ENCODE peak calls at places on chromosomes 6 and 20, in seven cellular contexts. One of them, this sample, is unnamed.

GRCh38 chr6:14858808-14859207 is 387.1 kb upstream of the JARID2 start:
- DNase-seq in HS-5: no peak
- DNase-seq in hepatic stellate cell: no peak
- DNase-seq in amniotic stem cell: no peak
- DNase-seq in NCI-H2227 treated with DMSO at 0.1 percent for 48 hours: no peak
- DNase-seq in spleen: no peak
- DNase-seq in activated naive CD4-positive, alpha-beta T cell: no peak
- DNase-seq in this sample: no peak

GRCh38 chr6:63636516-63636968 is 940 bp downstream of the PHF3 start:
- DNase-seq in HS-5: no peak
- DNase-seq in hepatic stellate cell: peak; percentile 25
- DNase-seq in amniotic stem cell: no peak
- DNase-seq in NCI-H2227 treated with DMSO at 0.1 percent for 48 hours: peak; percentile 29
- DNase-seq in spleen: peak; percentile 87
- DNase-seq in activated naive CD4-positive, alpha-beta T cell: peak; percentile 6
- DNase-seq in this sample: no peak

GRCh38 chr6:52365871-52366540 is 4.1 kb downstream of the PAQR8 start:
- DNase-seq in HS-5: no peak
- DNase-seq in hepatic stellate cell: no peak
- DNase-seq in amniotic stem cell: no peak
- DNase-seq in NCI-H2227 treated with DMSO at 0.1 percent for 48 hours: no peak
- DNase-seq in spleen: no peak
- DNase-seq in activated naive CD4-positive, alpha-beta T cell: no peak
- DNase-seq in this sample: no peak

GRCh38 chr6:25392372-25392771 is 113.2 kb downstream of the CARMIL1 start:
- DNase-seq in HS-5: no peak
- DNase-seq in hepatic stellate cell: no peak
- DNase-seq in amniotic stem cell: no peak
- DNase-seq in NCI-H2227 treated with DMSO at 0.1 percent for 48 hours: no peak
- DNase-seq in spleen: no peak
- DNase-seq in activated naive CD4-positive, alpha-beta T cell: no peak
- DNase-seq in this sample: no peak

GRCh38 chr6:28657367-28657755 is 131.7 kb downstream of the GPX5 start:
- DNase-seq in HS-5: no peak
- DNase-seq in hepatic stellate cell: no peak
- DNase-seq in amniotic stem cell: no peak
- DNase-seq in NCI-H2227 treated with DMSO at 0.1 percent for 48 hours: peak; percentile 21
- DNase-seq in spleen: no peak
- DNase-seq in activated naive CD4-positive, alpha-beta T cell: no peak
- DNase-seq in this sample: no peak

GRCh38 chr20:7940341-7940740 is at the start of gene HAO1:
- DNase-seq in HS-5: no peak
- DNase-seq in hepatic stellate cell: no peak
- DNase-seq in amniotic stem cell: no peak
- DNase-seq in NCI-H2227 treated with DMSO at 0.1 percent for 48 hours: no peak
- DNase-seq in spleen: no peak
- DNase-seq in activated naive CD4-positive, alpha-beta T cell: no peak
- DNase-seq in this sample: no peak

GRCh38 chr6:156131221-156131903 is 645.8 kb upstream of the ARID1B start:
- DNase-seq in HS-5: no peak
- DNase-seq in hepatic stellate cell: no peak
- DNase-seq in amniotic stem cell: no peak
- DNase-seq in NCI-H2227 treated with DMSO at 0.1 percent for 48 hours: no peak
- DNase-seq in spleen: peak; percentile 80
- DNase-seq in activated naive CD4-positive, alpha-beta T cell: no peak
- DNase-seq in this sample: no peak

GRCh38 chr6:167651251-167652041 is 175.3 kb upstream of the AFDN start:
- DNase-seq in HS-5: no peak
- DNase-seq in hepatic stellate cell: no peak
- DNase-seq in amniotic stem cell: no peak
- DNase-seq in NCI-H2227 treated with DMSO at 0.1 percent for 48 hours: no peak
- DNase-seq in spleen: peak; percentile 67
- DNase-seq in activated naive CD4-positive, alpha-beta T cell: no peak
- DNase-seq in this sample: no peak

GRCh38 chr20:5621305-5621704 is 128.9 kb upstream of the SHLD1 start:
- DNase-seq in HS-5: no peak
- DNase-seq in hepatic stellate cell: no peak
- DNase-seq in amniotic stem cell: no peak
- DNase-seq in NCI-H2227 treated with DMSO at 0.1 percent for 48 hours: peak; percentile 29
- DNase-seq in spleen: no peak
- DNase-seq in activated naive CD4-positive, alpha-beta T cell: no peak
- DNase-seq in this sample: no peak

GRCh38 chr20:62952373-62953166 is at the start of gene SLC17A9:
- DNase-seq in HS-5: no peak
- DNase-seq in hepatic stellate cell: peak; percentile 87
- DNase-seq in amniotic stem cell: no peak
- DNase-seq in NCI-H2227 treated with DMSO at 0.1 percent for 48 hours: no peak
- DNase-seq in spleen: peak; percentile 94
- DNase-seq in activated naive CD4-positive, alpha-beta T cell: no peak
- DNase-seq in this sample: no peak

GRCh38 chr6:81158956-81159355 is 593.5 kb downstream of the TENT5A start:
- DNase-seq in HS-5: no peak
- DNase-seq in hepatic stellate cell: no peak
- DNase-seq in amniotic stem cell: no peak
- DNase-seq in NCI-H2227 treated with DMSO at 0.1 percent for 48 hours: no peak
- DNase-seq in spleen: no peak
- DNase-seq in activated naive CD4-positive, alpha-beta T cell: no peak
- DNase-seq in this sample: no peak

GRCh38 chr6:7846971-7847818 is 63.4 kb downstream of the TXNDC5 start:
- DNase-seq in HS-5: no peak
- DNase-seq in hepatic stellate cell: peak; percentile 16
- DNase-seq in amniotic stem cell: no peak
- DNase-seq in NCI-H2227 treated with DMSO at 0.1 percent for 48 hours: no peak
- DNase-seq in spleen: no peak
- DNase-seq in activated naive CD4-positive, alpha-beta T cell: no peak
- DNase-seq in this sample: no peak

GRCh38 chr6:92577077-92577719 is 842.2 kb downstream of the EPHA7 start:
- DNase-seq in HS-5: peak; percentile 43
- DNase-seq in hepatic stellate cell: no peak
- DNase-seq in amniotic stem cell: no peak
- DNase-seq in NCI-H2227 treated with DMSO at 0.1 percent for 48 hours: no peak
- DNase-seq in spleen: no peak
- DNase-seq in activated naive CD4-positive, alpha-beta T cell: no peak
- DNase-seq in this sample: peak; percentile 58

GRCh38 chr6:20705741-20706140 is 171.5 kb downstream of the CDKAL1 start:
- DNase-seq in HS-5: no peak
- DNase-seq in hepatic stellate cell: no peak
- DNase-seq in amniotic stem cell: no peak
- DNase-seq in NCI-H2227 treated with DMSO at 0.1 percent for 48 hours: no peak
- DNase-seq in spleen: no peak
- DNase-seq in activated naive CD4-positive, alpha-beta T cell: no peak
- DNase-seq in this sample: no peak

GRCh38 chr6:85561750-85562357 is 31.8 kb downstream of the SNX14 start:
- DNase-seq in HS-5: no peak
- DNase-seq in hepatic stellate cell: no peak
- DNase-seq in amniotic stem cell: no peak
- DNase-seq in NCI-H2227 treated with DMSO at 0.1 percent for 48 hours: no peak
- DNase-seq in spleen: no peak
- DNase-seq in activated naive CD4-positive, alpha-beta T cell: no peak
- DNase-seq in this sample: no peak

This sample was measured in kidney epithelial cell.